ENCODE peak calls at places on chromosomes 2 and 18, in eight cellular contexts. Q is fibroblast of lung; O is testis; A is GM12865; Z is endodermal cell; E is HCT116; R is spleen; V is CD8-positive, alpha-beta T cell. B is an unnamed sample.

GRCh38 chr18:79275992-79276391 is 119.7 kb upstream of the NFATC1 start:
- DNase-seq in Z (no peak), V (no peak), R (no peak), O (no peak), A (peak), Q (no peak), E (no peak), B (no peak)

GRCh38 chr18:73973972-73974371 is 173.7 kb downstream of the FBXO15 start:
- DNase-seq in E (no peak), Q (no peak), A (no peak), V (no peak), Z (no peak), O (no peak), R (no peak), B (no peak)

GRCh38 chr2:99940963-99941362 is 201.4 kb downstream of the AFF3 start:
- DNase-seq in R (no peak), V (no peak), Q (peak), Z (no peak), O (peak), E (no peak), A (no peak), B (no peak)

GRCh38 chr2:96933528-96933927 is 52.9 kb downstream of the FAM178B start:
- DNase-seq in A (no peak), E (no peak), V (no peak), Z (no peak), R (no peak), O (no peak), Q (no peak), B (peak)

GRCh38 chr18:50727721-50728470 is 91.9 kb downstream of the MRO start:
- DNase-seq in R (no peak), Z (no peak), O (peak), A (no peak), E (no peak), Q (no peak), V (no peak), B (peak)

GRCh38 chr2:221434155-221434554 is 137.9 kb downstream of the EPHA4 start:
- DNase-seq in O (no peak), Z (no peak), A (no peak), R (no peak), E (no peak), V (no peak), Q (no peak), B (no peak)

GRCh38 chr2:102451968-102452367 is 21.1 kb upstream of the SLC9A4 start:
- DNase-seq in E (no peak), A (no peak), V (no peak), Q (no peak), R (no peak), O (no peak), Z (no peak), B (peak)

GRCh38 chr2:151616760-151617339 is 117.4 kb downstream of the NEB start:
- DNase-seq in A (no peak), Z (no peak), Q (no peak), R (no peak), E (no peak), O (no peak), V (no peak), B (no peak)

GRCh38 chr18:49094136-49094535 is 143.4 kb upstream of the SMAD7 start:
- DNase-seq in V (no peak), Q (peak), O (no peak), E (no peak), A (no peak), Z (no peak), R (no peak), B (no peak)

DNA sequence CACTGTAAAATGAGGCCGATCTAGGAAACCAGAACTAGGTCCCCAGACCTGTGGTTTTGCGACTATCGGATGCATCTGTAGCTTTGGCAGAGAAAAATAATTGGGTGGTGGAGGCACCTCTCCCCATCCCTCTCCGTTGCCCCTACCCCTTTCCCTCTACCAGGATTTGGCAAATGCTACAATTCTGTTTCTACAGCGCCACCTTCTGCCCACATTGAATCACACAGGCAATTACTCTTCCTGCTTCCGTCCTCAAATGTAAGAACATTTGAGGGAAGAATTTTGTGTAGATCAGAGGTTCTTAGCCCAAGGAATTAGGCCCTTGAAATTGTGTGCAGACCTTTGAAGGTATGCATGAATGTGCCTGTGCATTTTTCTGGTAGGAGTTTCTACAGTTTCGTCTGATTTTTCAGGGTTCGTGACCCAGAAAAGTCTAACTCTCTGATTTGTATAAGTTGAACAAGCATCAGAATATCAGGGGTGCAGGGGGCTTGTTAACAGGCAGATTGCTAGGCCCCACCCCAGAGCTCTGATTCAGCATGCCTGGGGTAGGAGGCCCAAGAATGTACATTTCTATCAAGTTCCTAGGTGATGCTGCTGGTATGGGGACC is 11.2 kb downstream of the ATP6V1B1 start:
- DNase-seq in R (no peak), V (peak), Q (peak), A (peak), E (peak), O (peak), Z (peak), B (peak)
- H3K4me3 ChIP-seq in R (no peak), V (no peak), Q (no peak), A (no peak), E (peak), O (no peak), Z (no peak), B (no peak)

GRCh38 chr2:27282892-27283291 is 663 bp downstream of the TRIM54 start:
- DNase-seq in Z (peak), A (no peak), Q (no peak), V (no peak), R (no peak), E (no peak), O (no peak), B (no peak)
- H3K4me3 ChIP-seq in Z (no peak), A (no peak), Q (no peak), V (no peak), R (no peak), E (no peak), O (no peak), B (peak)

GRCh38 chr2:6526093-6526824 is 339.4 kb downstream of the CMPK2 start:
- DNase-seq in R (no peak), A (peak), Z (peak), E (peak), V (no peak), Q (no peak), O (no peak), B (peak)

GRCh38 chr2:6523476-6523875 is 342.2 kb downstream of the CMPK2 start:
- DNase-seq in Z (no peak), A (no peak), O (no peak), E (no peak), Q (no peak), V (no peak), R (no peak), B (no peak)

GRCh38 chr2:6525371-6525770 is 340.3 kb downstream of the CMPK2 start:
- DNase-seq in E (no peak), Q (no peak), Z (no peak), A (no peak), V (no peak), O (no peak), R (no peak), B (no peak)

GRCh38 chr2:6524678-6525367 is 340.9 kb downstream of the CMPK2 start:
- DNase-seq in Z (no peak), O (no peak), Q (peak), R (no peak), A (no peak), V (no peak), E (no peak), B (no peak)
- H3K4me3 ChIP-seq in Z (no peak), O (no peak), Q (no peak), R (no peak), A (no peak), V (no peak), E (no peak), B (no peak)

GRCh38 chr2:201127128-201127521 is 11.2 kb downstream of the CFLAR start:
- DNase-seq in R (no peak), O (no peak), E (no peak), Q (no peak), Z (no peak), A (peak), V (no peak), B (no peak)

GRCh38 chr2:201127570-201127969 is 11.6 kb downstream of the CFLAR start:
- DNase-seq in Q (peak), V (no peak), E (no peak), Z (no peak), O (peak), R (no peak), A (peak), B (no peak)

GRCh38 chr2:201130524-201131186 is 14.7 kb downstream of the CFLAR start:
- DNase-seq in A (peak), Q (peak), E (no peak), Z (no peak), R (no peak), O (no peak), V (no peak), B (no peak)

GRCh38 chr2:201129044-201129505 is 13.1 kb downstream of the CFLAR start:
- DNase-seq in Z (no peak), A (peak), Q (no peak), O (no peak), E (no peak), R (no peak), V (no peak), B (no peak)

GRCh38 chr2:201126308-201127127 is 10.6 kb downstream of the CFLAR start:
- DNase-seq in A (peak), V (no peak), R (no peak), E (no peak), Z (peak), O (no peak), Q (peak), B (no peak)
- H3K4me3 ChIP-seq in A (peak), V (peak), R (no peak), E (no peak), Z (peak), O (no peak), Q (no peak), B (no peak)

B was measured in H7.